ENCODE peak calls at places on chromosomes 7 and 10, in nine cellular contexts. O is brain microvascular endothelial cell, U is endothelial cell, W is heart left ventricle, F is A549, S is WERI-Rb-1, X is spleen, J is astrocyte of the spinal cord, B is IMR-90. Z is an unnamed sample.

GRCh38 chr7:28071570-28071969 is 109.0 kb downstream of the JAZF1 start:
- DNase-seq in O (no peak), U (no peak), W (no peak), F (no peak), S (no peak), X (no peak), J (no peak), B (no peak), Z (no peak)

GRCh38 chr10:29849434-29849833 is 210.0 kb downstream of the JCAD start:
- DNase-seq in O (peak), U (peak), W (peak), F (no peak), S (no peak), X (no peak), J (peak), B (peak), Z (no peak)

GRCh38 chr7:101989101-101989500 is 171.7 kb downstream of the CUX1 start:
- DNase-seq in O (no peak), U (no peak), W (no peak), F (no peak), S (no peak), X (no peak), J (no peak), B (no peak), Z (no peak)

GRCh38 chr10:98168147-98168546 is 33.7 kb downstream of the R3HCC1L start:
- DNase-seq in O (no peak), U (no peak), W (no peak), F (no peak), S (no peak), X (no peak), J (no peak), B (no peak), Z (no peak)

GRCh38 chr10:101141622-101142532 is 10.8 kb downstream of the TLX1 start:
- DNase-seq in O (peak), U (peak), W (peak), F (peak), S (peak), X (peak), J (peak), B (peak), Z (peak)

GRCh38 chr7:114942443-114943175 is 20.7 kb downstream of the MDFIC start:
- DNase-seq in O (no peak), U (no peak), W (no peak), F (no peak), S (no peak), X (no peak), J (no peak), B (no peak), Z (no peak)

GRCh38 chr7:11988186-11988585 is 156.2 kb upstream of the THSD7A start:
- DNase-seq in O (no peak), U (no peak), W (no peak), F (no peak), S (no peak), X (no peak), J (no peak), B (no peak), Z (no peak)

GRCh38 chr10:24259365-24260125 is 50.6 kb downstream of the KIAA1217 start:
- DNase-seq in O (no peak), U (no peak), W (no peak), F (no peak), S (no peak), X (no peak), J (no peak), B (no peak), Z (no peak)

GRCh38 chr7:111561909-111562732 is at the start of gene IMMP2L:
- DNase-seq in O (peak), U (peak), W (peak), F (peak), S (peak), X (peak), J (peak), B (peak), Z (peak)

GRCh38 chr7:80847895-80848294 is 71.0 kb downstream of the SEMA3C start:
- DNase-seq in O (no peak), U (no peak), W (no peak), F (no peak), S (no peak), X (no peak), J (no peak), B (peak), Z (no peak)

GRCh38 chr7:138699661-138700060 is 1.5 kb downstream of the SVOPL start:
- DNase-seq in O (no peak), U (no peak), W (no peak), F (no peak), S (no peak), X (no peak), J (no peak), B (no peak), Z (no peak)

DNA sequence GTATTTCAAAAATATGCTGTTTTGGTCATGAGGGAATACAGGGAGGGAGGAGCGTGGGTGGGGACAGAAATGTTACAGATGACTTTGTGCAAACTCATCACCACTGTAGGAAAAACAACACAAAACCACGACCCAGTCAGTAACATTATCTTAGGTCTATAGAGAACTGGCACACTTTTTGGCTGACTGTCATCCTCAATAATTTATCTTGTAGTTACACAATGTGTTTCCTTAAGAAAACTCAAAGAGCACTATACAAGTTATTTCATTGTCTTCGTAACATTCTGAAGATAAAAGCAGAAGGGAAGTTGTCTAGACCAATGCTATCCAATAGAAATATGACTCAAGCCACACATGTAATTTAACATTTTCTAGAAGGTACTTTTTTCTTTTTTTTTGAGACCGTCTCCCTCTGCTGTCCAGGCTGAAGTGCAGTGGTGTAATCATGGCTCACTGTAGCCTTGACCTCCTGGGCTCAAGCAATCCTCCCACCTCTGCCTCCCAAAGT is 16.9 kb upstream of the CDK14 start:
- DNase-seq in O (peak), U (no peak), W (no peak), F (no peak), S (no peak), X (no peak), J (peak), B (peak), Z (no peak)
- TF ChIP-seq CTCF in O (peak), U (no peak), W (no peak), F (no peak), S (no peak), X (no peak), J (peak), B (no peak), Z (no peak)

GRCh38 chr7:94295805-94296204 is 98.9 kb upstream of the COL1A2 start:
- DNase-seq in O (peak), U (no peak), W (no peak), F (peak), S (no peak), X (no peak), J (peak), B (peak), Z (no peak)
- TF ChIP-seq CTCF in O (peak), U (no peak), W (peak), F (peak), S (peak), X (no peak), J (peak), B (peak), Z (no peak)

GRCh38 chr7:87810130-87810529 is 66.0 kb downstream of the SLC25A40 start:
- DNase-seq in O (no peak), U (no peak), W (no peak), F (no peak), S (no peak), X (no peak), J (no peak), B (no peak), Z (peak)
- TF ChIP-seq CTCF in O (no peak), U (no peak), W (no peak), F (no peak), S (no peak), X (no peak), J (no peak), B (no peak), Z (no peak)

GRCh38 chr10:30973737-30974136 is 57.9 kb downstream of the ZNF438 start:
- DNase-seq in O (no peak), U (no peak), W (no peak), F (no peak), S (no peak), X (no peak), J (no peak), B (no peak), Z (no peak)
- TF ChIP-seq CTCF in O (no peak), U (no peak), W (no peak), F (no peak), S (no peak), X (no peak), J (no peak), B (no peak), Z (no peak)

Z was measured in neural progenitor cell.